ENCODE peak calls at places on chromosome 4, in ten cellular contexts. E, U, O, V, D, Y, I, W, C and J are unnamed samples.

GRCh38 chr4:182454440-182455013 is 211.3 kb downstream of the TENM3 start:
- DNase-seq in E (no peak), U (no peak), O (no peak), V (no peak), D (no peak), Y (no peak), I (no peak), W (peak; percentile 48), C (no peak), J (no peak)

GRCh38 chr4:3224971-3225850 is 23.7 kb upstream of the MSANTD1 start:
- DNase-seq in E (no peak), U (no peak), O (no peak), V (no peak), D (no peak), Y (no peak), I (no peak), W (no peak), C (no peak), J (no peak)

GRCh38 chr4:54498661-54499111 is 159.1 kb upstream of the KIT start:
- DNase-seq in E (no peak), U (no peak), O (peak; percentile 93), V (no peak), D (no peak), Y (no peak), I (no peak), W (peak; percentile 12), C (peak; percentile 22), J (no peak)

GRCh38 chr4:52976523-52977230 is 114.6 kb downstream of the RASL11B start:
- DNase-seq in E (no peak), U (no peak), O (no peak), V (no peak), D (no peak), Y (no peak), I (no peak), W (no peak), C (no peak), J (no peak)

GRCh38 chr4:139266583-139267257 is 13.3 kb downstream of the MGARP start:
- DNase-seq in E (peak; percentile 45), U (no peak), O (peak; percentile 70), V (peak; percentile 70), D (peak; percentile 93), Y (peak; percentile 71), I (peak; percentile 62), W (peak; percentile 92), C (peak; percentile 23), J (peak; percentile 7)

GRCh38 chr4:145843148-145843547 is 95.5 kb downstream of the ZNF827 start:
- DNase-seq in E (no peak), U (no peak), O (peak; percentile 71), V (no peak), D (no peak), Y (no peak), I (no peak), W (peak; percentile 89), C (no peak), J (no peak)

GRCh38 chr4:75490155-75490554 is 24.0 kb downstream of the RCHY1 start:
- DNase-seq in E (no peak), U (no peak), O (peak; percentile 25), V (no peak), D (no peak), Y (no peak), I (no peak), W (peak; percentile 45), C (no peak), J (no peak)

GRCh38 chr4:67680568-67681222 is 20.3 kb downstream of the UBA6 start:
- DNase-seq in E (no peak), U (no peak), O (peak; percentile 57), V (no peak), D (no peak), Y (no peak), I (no peak), W (peak; percentile 89), C (no peak), J (no peak)

GRCh38 chr4:175412161-175412560 is 399.9 kb downstream of the GPM6A start:
- DNase-seq in E (no peak), U (peak; percentile 45), O (peak; percentile 69), V (no peak), D (no peak), Y (no peak), I (no peak), W (peak; percentile 44), C (no peak), J (no peak)

GRCh38 chr4:29276150-29276549 is 1444.0 kb upstream of the PCDH7 start:
- DNase-seq in E (no peak), U (no peak), O (no peak), V (no peak), D (no peak), Y (no peak), I (no peak), W (no peak), C (no peak), J (no peak)

GRCh38 chr4:6892190-6892908 is 17.3 kb upstream of the TBC1D14 start:
- DNase-seq in E (no peak), U (no peak), O (peak; percentile 72), V (peak; percentile 61), D (peak; percentile 89), Y (peak; percentile 30), I (peak; percentile 88), W (peak; percentile 74), C (no peak), J (no peak)

GRCh38 chr4:39576268-39576667 is 49.0 kb upstream of the UGDH start:
- DNase-seq in E (no peak), U (no peak), O (peak; percentile 43), V (no peak), D (no peak), Y (no peak), I (no peak), W (peak; percentile 23), C (no peak), J (no peak)

GRCh38 chr4:98110929-98111328 is 32.3 kb downstream of the STPG2 start:
- DNase-seq in E (no peak), U (no peak), O (no peak), V (no peak), D (no peak), Y (no peak), I (no peak), W (no peak), C (no peak), J (no peak)

GRCh38 chr4:179110816-179111215 is 1668.6 kb upstream of the AGA start:
- DNase-seq in E (no peak), U (no peak), O (peak; percentile 75), V (no peak), D (no peak), Y (no peak), I (no peak), W (peak; percentile 19), C (no peak), J (no peak)